ENCODE peak calls at places on chromosomes 16 and 17, in eight cellular contexts. I is left ventricle myocardium inferior, T is adrenal gland, J is MG63, G is heart left ventricle, R is body of pancreas, X is A549, B is fibroblast of lung. L is an unnamed sample.

GRCh38 chr16:67847064-67847861 is at the start of gene CENPT:
- DNase-seq in G (no peak), X (peak; percentile 66), B (no peak), J (peak; percentile 53), R (peak; percentile 76), T (peak; percentile 29), I (peak; percentile 68), L (no peak)

GRCh38 chr17:61057257-61057656 is 342.4 kb upstream of the TBX2 start:
- DNase-seq in J (no peak), R (no peak), B (no peak), I (no peak), G (no peak), T (no peak), X (no peak), L (no peak)

GRCh38 chr16:28497861-28498599 is 3.6 kb downstream of the APOBR start:
- DNase-seq in G (no peak), T (no peak), R (no peak), J (no peak), X (no peak), B (no peak), I (no peak), L (no peak)

GRCh38 chr17:60573139-60573975 is 26.6 kb upstream of the PPM1D start:
- DNase-seq in I (no peak), B (no peak), R (no peak), G (no peak), T (no peak), X (no peak), J (no peak), L (peak; percentile 29)

GRCh38 chr16:4389051-4389955 is 17.7 kb downstream of the VASN start:
- DNase-seq in I (peak; percentile 35), B (no peak), G (no peak), J (no peak), X (no peak), T (no peak), R (no peak), L (no peak)

GRCh38 chr16:11792404-11793260 is 4.4 kb downstream of the ZC3H7A start:
- DNase-seq in J (no peak), I (no peak), X (no peak), B (no peak), G (no peak), R (peak; percentile 86), T (no peak), L (no peak)

GRCh38 chr17:376936-377863 is 24.6 kb upstream of the RPH3AL start:
- DNase-seq in I (peak; percentile 65), J (peak; percentile 56), R (peak; percentile 94), T (no peak), B (no peak), X (peak; percentile 45), G (no peak), L (no peak)

GRCh38 chr17:57707892-57708291 is 37.2 kb downstream of the CCDC182 start:
- DNase-seq in J (no peak), I (no peak), T (no peak), X (no peak), B (peak; percentile 3), G (peak; percentile 48), R (no peak), L (no peak)

GRCh38 chr17:32519769-32520701 is 33.2 kb downstream of the CDK5R1 start:
- DNase-seq in G (peak; percentile 39), X (no peak), T (no peak), B (no peak), J (no peak), I (no peak), R (peak; percentile 14), L (no peak)

GRCh38 chr16:84737658-84738057 is 37.9 kb downstream of the USP10 start:
- DNase-seq in B (no peak), I (no peak), G (no peak), T (no peak), X (no peak), R (peak; percentile 61), J (no peak), L (no peak)

GRCh38 chr16:69448470-69449193 is 24.2 kb downstream of the CYB5B start:
- DNase-seq in R (peak; percentile 17), G (no peak), B (peak; percentile 79), T (no peak), J (no peak), I (no peak), X (peak; percentile 29), L (no peak)

GRCh38 chr17:3845361-3845753 is 689 bp downstream of the NCBP3 start:
- DNase-seq in B (peak; percentile 8), G (no peak), X (no peak), R (peak; percentile 26), T (peak; percentile 32), J (no peak), I (no peak), L (no peak)

GRCh38 chr17:63494300-63494928 is 17.6 kb downstream of the ACE start:
- DNase-seq in X (no peak), T (no peak), B (no peak), J (no peak), G (no peak), R (no peak), I (no peak), L (no peak)

GRCh38 chr16:70683146-70683944 is 2.5 kb downstream of the MTSS2 start:
- DNase-seq in R (no peak), X (no peak), B (no peak), T (no peak), G (no peak), I (no peak), J (no peak), L (no peak)
- H3K4me3 ChIP-seq in R (no peak overlapping the region), X (no peak overlapping the region), B (peak overlapping the region; percentile 87), T (peak overlapping the region; percentile 90), G (no peak overlapping the region), I (peak overlapping the region; percentile 87), J (peak overlapping the region; percentile 68), L (peak overlapping the region; percentile 82)

DNA sequence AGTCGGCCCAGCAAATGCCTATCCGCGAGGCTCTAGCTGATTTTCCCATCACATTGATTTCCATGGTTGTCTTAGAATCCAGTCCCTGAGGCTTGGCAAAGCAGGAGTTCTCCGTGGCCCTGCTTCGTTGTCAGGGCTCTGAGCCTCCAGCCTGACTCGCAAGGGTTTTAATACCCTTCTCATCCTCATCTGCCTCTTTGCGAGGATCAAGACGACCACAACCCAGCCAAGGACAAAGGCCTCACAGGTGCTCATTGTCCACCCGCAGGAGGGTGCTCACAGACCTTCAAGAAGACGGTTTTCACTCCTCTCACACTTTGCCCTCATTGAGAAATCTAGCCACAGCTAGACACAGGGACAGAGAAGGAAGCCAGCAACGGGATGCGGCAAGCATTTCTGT is 610.8 kb downstream of the KCNJ18 start:
- DNase-seq in R (no peak), B (no peak), G (no peak), I (no peak), T (no peak), J (no peak), X (no peak), L (no peak)
- H3K9me3 ChIP-seq in R (no peaks in the 10 kb centered on the region), B (no peaks in the 10 kb centered on the region), G (no peaks in the 10 kb centered on the region), I (peaks cover 5% of the 10 kb centered on the region), T (no peaks in the 10 kb centered on the region), J (no peaks in the 10 kb centered on the region), X (peaks cover 4% of the 10 kb centered on the region), L (peaks cover 75% of the 10 kb centered on the region)

DNA sequence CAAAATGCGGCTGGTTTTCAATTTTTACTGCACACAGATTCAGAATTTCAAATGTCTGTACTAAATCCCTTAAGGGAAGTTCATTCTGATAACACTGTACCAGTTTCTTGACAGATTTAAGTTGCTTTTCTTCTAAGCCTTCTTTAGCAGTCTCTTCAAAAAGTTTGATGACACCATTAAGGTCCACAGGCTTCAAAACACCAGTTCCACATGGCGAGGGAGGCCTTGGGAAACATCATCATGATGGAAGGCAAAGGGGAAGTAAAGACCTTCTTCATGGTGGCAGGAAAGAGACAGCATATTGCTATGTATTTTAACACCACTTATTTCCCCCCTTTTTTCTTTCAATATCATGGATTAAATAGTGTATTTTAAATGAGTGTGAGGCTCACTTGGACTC is 24.5 kb downstream of the NLRC5 start:
- DNase-seq in J (no peak), X (no peak), B (no peak), G (no peak), I (no peak), R (no peak), T (no peak), L (no peak)
- H3K4me3 ChIP-seq in J (no peak overlapping the region), X (no peak overlapping the region), B (no peak overlapping the region), G (no peak overlapping the region), I (no peak overlapping the region), R (no peak overlapping the region), T (no peak overlapping the region), L (no peak overlapping the region)

GRCh38 chr17:82948957-82949356 is 109.1 kb upstream of the ZNF750 start:
- DNase-seq in B (no peak), J (no peak), X (no peak), I (no peak), R (no peak), G (no peak), T (no peak), L (no peak)

GRCh38 chr17:82950525-82951102 is 110.8 kb upstream of the ZNF750 start:
- DNase-seq in R (peak; percentile 2), G (no peak), J (no peak), X (no peak), I (peak; percentile 1), T (peak; percentile 2), B (no peak), L (no peak)

GRCh38 chr17:82949984-82950383 is 110.2 kb upstream of the ZNF750 start:
- DNase-seq in R (peak; percentile 4), I (no peak), T (peak; percentile 6), X (no peak), G (no peak), B (no peak), J (no peak), L (no peak)

GRCh38 chr17:82949361-82949760 is 109.5 kb upstream of the ZNF750 start:
- DNase-seq in B (no peak), I (peak; percentile 5), G (no peak), J (no peak), R (peak; percentile 2), T (peak; percentile 1), X (no peak), L (no peak)

GRCh38 chr17:82952019-82952418 is 112.2 kb upstream of the ZNF750 start:
- DNase-seq in R (no peak), T (peak; percentile 2), B (no peak), I (peak; percentile 5), G (no peak), J (no peak), X (no peak), L (no peak)
- H3K9me3 ChIP-seq in R (no peaks in the 10 kb centered on the region), T (no peaks in the 10 kb centered on the region), B (no peaks in the 10 kb centered on the region), I (peaks cover 53% of the 10 kb centered on the region), G (peaks cover 34% of the 10 kb centered on the region), J (peaks cover 45% of the 10 kb centered on the region), X (peaks cover 81% of the 10 kb centered on the region), L (peaks cover 51% of the 10 kb centered on the region)

DNA sequence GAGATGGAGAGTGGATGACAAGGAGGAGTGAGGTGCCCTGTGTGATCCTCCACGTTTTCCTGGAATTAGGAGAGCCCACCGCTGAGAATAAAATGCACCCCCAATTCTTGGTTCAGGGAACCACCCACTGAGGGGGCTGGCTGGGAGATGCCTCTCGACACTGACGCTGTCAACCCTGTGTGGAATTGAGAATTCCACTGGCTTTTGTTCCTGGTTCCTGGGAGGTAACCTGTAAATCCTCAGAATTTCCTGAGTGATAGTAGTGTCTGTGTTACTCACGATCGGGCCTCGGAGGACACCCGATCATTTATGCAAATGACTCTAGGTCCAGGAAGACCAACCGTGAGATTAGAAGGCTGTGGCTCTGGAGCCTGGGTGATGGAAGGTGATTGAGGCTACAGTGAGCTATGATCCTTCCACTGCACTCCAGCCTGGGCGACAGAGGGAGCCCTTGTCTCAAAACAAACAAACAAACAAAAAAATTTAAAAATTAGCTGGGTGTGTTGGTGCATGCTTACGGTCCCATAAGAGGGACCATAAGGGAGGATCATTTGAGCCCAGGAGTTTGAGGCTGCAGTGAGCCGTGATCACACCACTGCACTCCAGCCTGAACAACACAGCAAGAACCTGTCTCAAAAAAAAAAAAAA is 11.7 kb upstream of the PRPSAP1 start:
- DNase-seq in J (no peak), G (no peak), T (peak; percentile 16), B (no peak), I (no peak), X (no peak), R (peak; percentile 26), L (no peak)
- H3K4me3 ChIP-seq in J (no peak overlapping the region), G (no peak overlapping the region), T (no peak overlapping the region), B (no peak overlapping the region), I (no peak overlapping the region), X (no peak overlapping the region), R (no peak overlapping the region), L (no peak overlapping the region)

L was measured in AG04450.